ENCODE peak calls at places on chromosomes 5 and 9, in four cellular contexts. U, L, Y and E are unnamed samples.

GRCh38 chr5:146866263-146866662 is 12.3 kb downstream of the PPP2R2B start:
- DNase-seq in Y (no peak), U (no peak), L (no peak), E (no peak)

GRCh38 chr9:135480071-135480941 is 724 bp downstream of the PPP1R26 start:
- DNase-seq in U (peak; percentile 25), L (peak; percentile 42), Y (no peak), E (peak; percentile 40)

GRCh38 chr9:134297082-134297415 is 29.2 kb upstream of the RXRA start:
- DNase-seq in L (no peak), Y (peak; percentile 14), U (no peak), E (no peak)

GRCh38 chr5:135874461-135874860 is 21.2 kb downstream of the IL9 start:
- DNase-seq in L (no peak), U (no peak), Y (no peak), E (no peak)

GRCh38 chr5:155953335-155953734 is 373.6 kb upstream of the SGCD start:
- DNase-seq in U (no peak), L (no peak), Y (no peak), E (no peak)

GRCh38 chr9:134655591-134656333 is 14.2 kb downstream of the COL5A1 start:
- DNase-seq in U (no peak), Y (no peak), L (no peak), E (no peak)

GRCh38 chr5:406041-406440 is 36.9 kb upstream of the EXOC3 start:
- DNase-seq in U (no peak), Y (no peak), L (no peak), E (no peak)

GRCh38 chr5:131794596-131794995 is 2.2 kb downstream of the FNIP1 start:
- DNase-seq in U (no peak), Y (no peak), L (no peak), E (no peak)

GRCh38 chr5:42498000-42498399 is 74.8 kb downstream of the GHR start:
- DNase-seq in Y (no peak), L (no peak), U (no peak), E (no peak)
- TF ChIP-seq CTCF in Y (no peak), L (no peak), U (no peak), E (no peak)

DNA sequence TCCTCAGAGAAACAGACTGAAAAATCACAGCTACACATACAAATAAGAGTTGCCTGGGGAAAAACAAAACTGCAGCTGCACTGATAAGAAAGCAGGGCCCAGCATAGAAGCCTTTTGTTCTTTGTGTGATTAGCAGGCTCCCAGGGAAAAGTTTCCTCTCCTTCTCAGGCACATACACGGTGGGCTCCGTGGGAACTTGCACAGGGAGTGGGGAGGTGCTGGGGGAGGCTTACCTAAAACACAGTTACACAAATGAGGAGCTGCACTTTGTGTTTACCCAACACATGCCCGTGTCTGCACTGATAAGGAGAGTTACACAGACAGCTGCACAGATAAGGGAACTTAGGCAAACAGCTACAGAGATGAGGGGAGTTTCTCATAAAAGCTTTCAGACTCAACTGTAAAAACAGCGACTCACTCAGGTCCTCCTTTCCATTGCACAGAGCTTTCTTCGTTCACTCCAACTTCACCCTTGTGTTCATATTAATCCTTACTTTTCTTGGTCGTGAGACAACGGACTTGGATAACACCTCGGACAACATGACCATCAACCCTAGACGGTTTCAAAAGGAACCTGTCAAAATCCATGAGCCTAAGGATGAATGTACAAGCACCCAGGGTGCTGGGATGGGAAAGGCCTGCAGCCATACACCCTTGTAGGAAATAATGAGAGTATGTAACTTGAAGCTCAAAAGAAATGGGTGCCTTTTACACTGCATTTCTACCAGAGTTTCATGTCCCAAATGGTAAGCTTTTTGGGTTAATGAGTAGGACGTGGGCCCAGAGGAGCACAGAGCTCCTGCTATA is 50.8 kb downstream of the SERINC5 start:
- DNase-seq in L (peak; percentile 56), Y (no peak), U (no peak), E (no peak)
- TF ChIP-seq CTCF in L (no peak), Y (peak; percentile 34), U (no peak), E (no peak)

DNA sequence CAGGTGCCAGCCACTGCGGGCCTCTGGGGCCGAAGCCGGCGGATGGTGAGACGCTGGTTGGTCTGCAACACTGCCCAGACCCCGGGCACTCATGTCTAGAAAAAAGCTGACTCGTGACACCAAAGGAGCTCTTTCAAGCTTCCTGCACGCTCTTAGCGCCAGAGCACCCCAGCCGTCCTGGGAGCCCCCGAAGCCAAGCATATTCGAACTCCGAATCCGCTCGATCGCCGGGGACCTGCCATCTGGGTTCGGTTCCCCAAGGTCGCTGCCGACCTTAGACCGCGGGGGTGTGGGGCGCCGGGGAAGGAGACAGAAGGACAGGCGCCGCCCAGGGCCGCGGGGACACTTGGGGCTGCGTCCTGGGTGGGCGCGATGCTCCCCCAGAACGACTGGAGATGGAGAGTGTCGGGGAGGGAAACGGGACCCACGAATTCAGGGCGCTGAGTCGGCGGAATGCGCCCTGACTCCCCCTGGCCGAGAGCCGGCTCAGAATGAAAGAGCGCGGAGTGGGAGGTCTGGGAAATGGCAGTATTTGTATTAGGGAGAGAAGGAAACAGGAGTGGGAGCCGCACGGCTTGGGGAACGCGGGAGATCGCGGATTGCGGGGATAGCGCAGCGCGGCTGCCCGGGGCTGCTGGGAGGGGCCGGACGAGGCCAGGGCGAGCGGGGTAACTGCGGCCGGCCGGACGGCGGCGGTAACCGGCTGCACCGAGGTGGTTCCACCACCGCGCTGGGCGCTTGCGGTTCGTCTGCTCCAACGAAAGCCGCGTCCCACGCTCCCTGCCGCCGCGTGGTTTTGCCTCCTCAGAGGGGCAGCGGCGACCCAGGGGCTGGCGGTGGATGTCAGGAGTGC is 20.1 kb upstream of the MARCHF6 start:
- DNase-seq in U (peak; percentile 49), Y (no peak), L (peak; percentile 57), E (no peak)
- TF ChIP-seq CTCF in U (no peak), Y (no peak), L (no peak), E (no peak)

DNA sequence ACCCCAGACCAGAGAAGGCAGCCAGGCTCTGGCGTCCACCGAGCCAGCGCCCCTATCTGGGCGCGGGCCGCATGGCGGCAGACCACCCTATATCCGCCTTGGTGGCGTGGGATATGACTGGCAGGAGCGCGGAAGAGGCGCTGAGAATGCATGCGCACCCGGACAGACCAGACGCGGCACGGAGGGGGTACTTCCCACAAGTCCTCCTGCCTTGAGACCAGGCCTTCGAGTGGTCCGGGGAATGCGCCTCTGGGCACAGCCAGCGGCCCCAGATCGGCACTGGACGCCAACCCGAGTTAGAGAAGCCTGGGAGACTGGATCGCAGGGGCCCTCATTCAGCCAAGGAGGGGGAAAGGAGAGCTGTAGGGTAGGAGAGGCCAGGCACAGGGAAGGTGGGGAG is 2.5 kb upstream of the LMX1B start:
- DNase-seq in L (peak; percentile 30), U (no peak), Y (no peak), E (no peak)
- TF ChIP-seq CTCF in L (no peak), U (no peak), Y (no peak), E (no peak)

DNA sequence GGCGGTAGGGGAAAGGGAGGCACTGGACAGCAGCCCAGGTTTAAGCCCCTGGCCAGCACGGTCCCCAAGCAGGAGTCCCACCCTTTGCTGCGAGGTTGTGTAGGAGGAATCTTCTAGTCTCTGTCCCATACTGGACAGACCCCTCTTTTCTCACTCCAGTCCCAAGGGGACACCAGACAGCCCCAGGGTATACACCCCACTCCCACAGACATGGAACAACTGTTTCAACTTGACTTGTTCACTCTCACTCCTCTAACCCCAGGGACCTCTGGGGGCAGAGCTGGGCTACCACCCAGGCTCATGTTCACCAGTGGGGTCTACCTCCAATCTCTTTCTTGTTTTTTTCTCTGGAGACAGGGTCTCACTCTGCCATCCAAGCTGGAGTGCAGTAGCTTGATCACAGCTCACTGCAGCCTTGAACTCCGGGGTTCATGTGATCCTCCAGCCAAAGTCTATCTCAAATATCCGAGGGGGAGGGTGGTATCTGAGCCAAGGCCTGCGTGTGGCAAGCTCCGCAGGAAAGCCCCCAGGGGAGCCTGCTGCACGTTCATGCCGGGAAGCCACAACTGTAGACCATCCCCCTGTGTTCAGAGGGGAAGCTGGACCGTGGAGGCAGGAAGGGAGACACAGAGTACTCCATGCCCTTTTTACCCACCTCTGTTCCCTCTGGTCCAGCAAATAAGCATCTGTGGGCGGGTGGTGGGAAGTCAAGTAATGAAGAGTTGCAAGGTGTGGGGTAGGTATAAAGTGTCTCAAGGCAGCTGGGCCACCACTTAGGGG is 1.8 kb downstream of the PTGES2 start:
- DNase-seq in L (no peak), Y (no peak), U (no peak), E (no peak)
- TF ChIP-seq CTCF in L (no peak), Y (no peak), U (no peak), E (no peak)

GRCh38 chr5:174570662-174571061 is 153.7 kb upstream of the MSX2 start:
- DNase-seq in U (no peak), Y (no peak), L (no peak), E (no peak)

GRCh38 chr5:174575043-174575442 is 149.3 kb upstream of the MSX2 start:
- DNase-seq in L (no peak), U (no peak), Y (no peak), E (no peak)

GRCh38 chr5:174572591-174572990 is 151.8 kb upstream of the MSX2 start:
- DNase-seq in L (no peak), U (no peak), Y (no peak), E (no peak)

GRCh38 chr5:174573210-174574014 is 151.0 kb upstream of the MSX2 start:
- DNase-seq in L (no peak), Y (no peak), U (no peak), E (no peak)

DNA sequence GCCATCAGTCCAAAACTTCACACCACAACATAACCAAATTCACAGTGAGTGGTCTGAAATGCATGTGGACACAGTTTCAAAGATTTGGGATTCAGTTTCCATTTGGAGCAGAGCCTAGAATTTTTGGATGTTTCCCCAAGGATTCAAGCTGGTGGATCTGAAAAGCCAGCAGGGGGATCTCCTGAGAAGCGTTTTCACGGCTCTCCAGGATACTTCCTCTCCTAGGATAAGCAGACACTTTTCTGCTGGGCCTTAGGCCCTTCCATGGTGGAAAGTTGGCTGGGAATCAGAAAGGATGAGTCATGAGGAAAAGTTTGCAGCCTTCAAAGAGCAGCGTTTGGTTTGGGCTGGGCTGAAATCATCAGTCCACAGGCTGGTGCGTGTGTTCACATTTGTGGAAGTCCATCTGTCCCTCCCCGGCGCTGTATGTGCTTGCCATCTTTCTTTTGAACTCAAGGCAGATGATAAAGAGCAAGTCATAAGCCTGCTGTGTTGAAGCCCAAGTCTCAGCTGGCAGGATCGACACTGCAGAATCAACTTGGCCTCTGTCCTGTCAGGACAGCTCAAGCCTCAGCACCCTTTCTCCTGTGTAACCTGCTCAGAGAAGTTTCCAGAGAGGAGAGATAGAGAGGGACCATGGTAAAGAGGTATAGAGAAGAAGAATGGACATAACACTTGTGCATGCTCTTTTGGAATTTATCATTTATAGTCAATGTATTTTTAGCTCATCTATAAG is 152.6 kb upstream of the MSX2 start:
- DNase-seq in U (no peak), L (no peak), Y (no peak), E (peak; percentile 99)
- TF ChIP-seq CTCF in U (no peak), L (no peak), Y (no peak), E (peak; percentile 22)

GRCh38 chr5:140169410-140169809 is 5.6 kb upstream of the CYSTM1 start:
- DNase-seq in Y (no peak), L (no peak), U (peak; percentile 46), E (peak; percentile 28)
- TF ChIP-seq CTCF in Y (no peak), L (no peak), U (peak; percentile 22), E (peak; percentile 5)

DNA sequence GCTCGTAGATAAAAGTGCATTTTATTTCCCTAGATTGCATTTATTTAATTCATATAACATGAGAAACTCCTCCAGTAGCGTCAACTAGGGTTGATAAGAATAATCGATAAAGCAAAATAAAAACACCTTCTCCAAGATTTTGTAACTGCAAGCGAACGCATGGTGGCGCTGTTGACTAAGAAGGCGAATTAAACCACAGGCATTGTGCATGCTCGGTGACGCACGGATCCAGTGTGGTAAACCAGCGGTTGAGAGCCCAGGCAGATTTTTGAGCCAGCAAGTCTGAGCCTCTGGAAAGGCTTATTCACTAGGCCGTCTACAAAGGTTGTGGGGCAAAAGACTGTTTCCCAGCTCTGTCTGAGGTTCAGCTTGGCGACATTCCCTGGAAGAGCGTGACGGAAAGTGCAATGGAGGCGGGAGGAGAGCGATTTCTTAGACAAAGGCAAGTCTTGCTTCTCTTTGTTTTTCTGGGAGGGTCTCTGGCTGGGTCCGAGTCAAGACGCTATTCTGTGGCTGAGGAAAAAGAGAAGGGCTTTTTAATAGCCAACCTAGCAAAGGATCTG is at the start of gene PCDHB3:
- DNase-seq in L (peak; percentile 66), Y (no peak), U (peak; percentile 45), E (peak; percentile 50)
- TF ChIP-seq CTCF in L (peak; percentile 83), Y (no peak), U (peak; percentile 48), E (peak; percentile 28)